ENCODE peak calls at places on chromosome 6, in seven cellular contexts. N is AG10803, C is left ventricle myocardium inferior, G is glutamatergic neuron, Y is HFFc6, J is mammary epithelial cell, I is OCI-LY7. X is an unnamed sample.

GRCh38 chr6:158006821-158007570 is 25.3 kb downstream of the SYNJ2 start:
- DNase-seq in G (no peak), Y (no peak), N (no peak), I (no peak), C (peak), J (no peak), X (no peak)

GRCh38 chr6:17268114-17268513 is 13.0 kb upstream of the RBM24 start:
- DNase-seq in G (no peak), Y (no peak), C (no peak), I (no peak), J (no peak), N (no peak), X (peak)

GRCh38 chr6:141541766-141542324 is 590.9 kb upstream of the GJE1 start:
- DNase-seq in Y (no peak), N (no peak), I (peak), G (no peak), J (no peak), C (no peak), X (peak)

GRCh38 chr6:5728726-5729434 is 277.8 kb downstream of the NRN1 start:
- DNase-seq in I (peak), Y (peak), J (peak), C (no peak), N (peak), G (peak), X (peak)

GRCh38 chr6:96836579-96837137 is 619 bp downstream of the GPR63 start:
- DNase-seq in G (peak), N (no peak), Y (no peak), I (no peak), C (no peak), J (peak), X (peak)

GRCh38 chr6:32082951-32083350 is 26.2 kb downstream of the TNXB start:
- DNase-seq in Y (peak), I (no peak), N (peak), G (no peak), J (peak), C (peak), X (no peak)

GRCh38 chr6:13787146-13787545 is 27.2 kb downstream of the MCUR1 start:
- DNase-seq in C (no peak), G (no peak), N (peak), Y (peak), I (no peak), J (no peak), X (peak)

GRCh38 chr6:145469021-145469420 is 266.3 kb downstream of the EPM2A start:
- DNase-seq in I (no peak), G (no peak), N (no peak), Y (no peak), J (no peak), C (no peak), X (no peak)

GRCh38 chr6:39217177-39217864 is 12.0 kb downstream of the KCNK5 start:
- DNase-seq in I (no peak), Y (no peak), N (no peak), G (no peak), J (no peak), C (no peak), X (no peak)

GRCh38 chr6:39415482-39415881 is 93.0 kb upstream of the KCNK16 start:
- DNase-seq in I (no peak), N (no peak), G (no peak), Y (no peak), J (no peak), C (no peak), X (no peak)

GRCh38 chr6:55069132-55069781 is 105.1 kb upstream of the HCRTR2 start:
- DNase-seq in N (peak), Y (peak), I (peak), C (no peak), G (peak), J (peak), X (peak)

GRCh38 chr6:26611599-26611998 is 14.8 kb downstream of the ABT1 start:
- DNase-seq in Y (no peak), C (no peak), N (no peak), I (no peak), G (no peak), J (no peak), X (no peak)

GRCh38 chr6:134345780-134346179 is 27.9 kb upstream of the SGK1 start:
- DNase-seq in I (no peak), J (no peak), G (no peak), N (no peak), C (peak), Y (no peak), X (no peak)

GRCh38 chr6:7157752-7158616 is 50.2 kb downstream of the RREB1 start:
- DNase-seq in I (no peak), J (no peak), G (no peak), N (peak), Y (peak), C (no peak), X (peak)

GRCh38 chr6:70241031-70241430 is 61.9 kb downstream of the COL9A1 start:
- DNase-seq in Y (no peak), N (no peak), J (no peak), G (no peak), I (no peak), C (no peak), X (no peak)

GRCh38 chr6:123323419-123324329 is 313.1 kb downstream of the TRDN start:
- DNase-seq in Y (no peak), G (no peak), I (no peak), C (no peak), N (peak), J (peak), X (no peak)

GRCh38 chr6:146944809-146945208 is 259.4 kb upstream of the STXBP5 start:
- DNase-seq in Y (no peak), G (no peak), C (no peak), J (no peak), N (no peak), I (no peak), X (no peak)

GRCh38 chr6:118372413-118372812 is 175.7 kb upstream of the PLN start:
- DNase-seq in C (peak), J (peak), N (peak), Y (no peak), G (no peak), I (no peak), X (peak)

GRCh38 chr6:156840136-156840535 is 63.0 kb downstream of the ARID1B start:
- DNase-seq in Y (no peak), G (no peak), C (no peak), I (no peak), N (no peak), J (no peak), X (no peak)

GRCh38 chr6:137291441-137291840 is 72.3 kb upstream of the IFNGR1 start:
- DNase-seq in G (no peak), J (peak), Y (no peak), N (peak), I (no peak), C (peak), X (peak)

GRCh38 chr6:106486236-106486635 is 125.7 kb downstream of the CRYBG1 start:
- DNase-seq in I (no peak), J (no peak), Y (no peak), G (no peak), C (no peak), N (peak), X (no peak)

GRCh38 chr6:136771306-136771705 is 21.0 kb downstream of the MAP3K5 start:
- DNase-seq in N (no peak), Y (no peak), J (no peak), G (no peak), I (no peak), C (no peak), X (no peak)

DNA sequence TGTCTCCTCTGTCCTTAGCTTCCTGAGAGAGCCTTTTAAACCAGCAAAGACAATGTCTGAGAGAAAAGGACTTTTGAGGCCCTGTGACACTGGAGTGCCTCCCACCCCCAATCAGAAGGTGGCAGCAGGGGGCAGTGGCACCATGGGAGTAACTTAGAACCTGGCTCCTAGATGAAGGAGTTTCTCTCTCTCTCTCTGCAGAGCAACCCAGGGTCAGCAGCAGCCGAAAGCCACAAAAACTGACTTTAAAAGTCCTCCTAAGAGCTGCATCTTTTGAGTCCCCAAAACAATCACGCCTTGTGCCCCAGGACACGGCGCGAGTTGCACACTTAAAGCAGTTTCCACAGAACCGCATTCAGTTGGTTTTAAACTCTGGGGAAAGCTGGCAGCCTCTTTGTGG is 5.3 kb upstream of the TCP11 start:
- DNase-seq in Y (peak), C (peak), G (no peak), N (peak), I (peak), J (peak), X (peak)
- TF ChIP-seq CTCF in Y (peak), C (peak), G (no peak), N (peak), I (peak), J (peak), X (peak)

DNA sequence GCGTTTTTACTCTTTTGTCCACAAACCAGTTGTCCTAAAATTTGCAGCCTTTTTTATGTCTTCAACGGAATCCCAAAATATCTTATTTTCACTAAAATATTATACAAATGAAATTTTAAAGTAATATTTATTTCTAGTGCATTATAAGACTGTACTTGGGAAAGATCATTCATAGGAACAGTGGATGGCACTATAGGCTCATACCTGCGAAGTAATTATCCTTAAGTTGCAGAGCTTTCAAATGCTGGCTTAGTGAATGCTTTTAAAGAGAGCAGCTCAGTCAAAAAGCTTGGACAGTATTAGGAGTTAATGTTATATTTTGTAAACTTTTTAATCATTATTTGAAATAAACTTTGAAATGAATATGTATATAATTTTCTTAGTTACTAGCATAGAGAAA is 254.9 kb downstream of the CDKAL1 start:
- DNase-seq in G (no peak), C (no peak), I (no peak), J (no peak), N (peak), Y (no peak), X (peak)
- TF ChIP-seq CTCF in G (no peak), C (peak), I (no peak), J (no peak), N (peak), Y (peak), X (peak)

DNA sequence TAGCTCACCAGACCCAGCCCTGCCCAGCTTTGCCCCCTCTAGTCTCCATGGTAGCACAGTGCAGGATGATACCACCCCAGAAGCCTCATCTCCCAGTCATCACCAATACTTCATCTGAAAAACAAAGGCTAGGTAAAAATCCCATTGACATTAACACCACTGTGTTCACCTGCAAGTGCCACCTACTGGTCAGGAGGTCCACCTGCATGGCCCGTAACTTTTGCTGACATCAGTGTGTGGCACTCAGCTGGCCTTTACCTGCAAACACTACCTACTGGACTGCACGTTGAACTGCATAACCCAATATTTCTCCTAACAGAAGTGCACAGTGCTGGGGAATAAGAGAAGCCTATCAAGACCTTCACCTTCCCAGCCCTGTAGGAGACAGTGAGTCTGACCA is 234.7 kb upstream of the ADGRB3 start:
- DNase-seq in G (no peak), C (no peak), J (no peak), Y (no peak), N (no peak), I (no peak), X (no peak)
- TF ChIP-seq CTCF in G (peak), C (no peak), J (no peak), Y (no peak), N (no peak), I (peak), X (no peak)

GRCh38 chr6:33851959-33852358 is 48.2 kb upstream of the MLN start:
- DNase-seq in N (peak), C (no peak), Y (no peak), I (no peak), J (no peak), G (peak), X (no peak)
- TF ChIP-seq CTCF in N (peak), C (peak), Y (peak), I (peak), J (peak), G (peak), X (peak)